ENCODE peak calls at places on chromosomes 13 and 19, in four cellular contexts. Z, T, G and Y are unnamed samples.

GRCh38 chr13:104460553-104460952 is 1394.3 kb upstream of the SLC10A2 start:
- DNase-seq in Z (no peak), T (no peak), G (no peak), Y (no peak)

GRCh38 chr19:277581-278165 is 13.5 kb downstream of the PLPP2 start:
- DNase-seq in Z (no peak), T (no peak), G (no peak), Y (peak)

GRCh38 chr19:12194827-12195500 is 32.1 kb downstream of the ZNF136 start:
- DNase-seq in Z (no peak), T (peak), G (peak), Y (peak)

GRCh38 chr13:52832268-52832667 is 16.2 kb downstream of the PCDH8 start:
- DNase-seq in Z (no peak), T (no peak), G (no peak), Y (no peak)

GRCh38 chr13:36745436-36745835 is 71.6 kb downstream of the SERTM1 start:
- DNase-seq in Z (no peak), T (no peak), G (no peak), Y (no peak)

GRCh38 chr13:102035969-102036368 is 365.9 kb downstream of the FGF14 start:
- DNase-seq in Z (no peak), T (no peak), G (no peak), Y (no peak)

GRCh38 chr19:6766357-6767080 is 716 bp downstream of the SH2D3A start:
- DNase-seq in Z (no peak), T (peak), G (no peak), Y (no peak)

GRCh38 chr13:77417897-77418296 is 91.0 kb upstream of the MYCBP2 start:
- DNase-seq in Z (no peak), T (no peak), G (no peak), Y (no peak)

GRCh38 chr19:48476176-48476575 is 7.0 kb downstream of the CYTH2 start:
- DNase-seq in Z (no peak), T (no peak), G (no peak), Y (no peak)

GRCh38 chr13:44050450-44051063 is 170.9 kb downstream of the LACC1 start:
- DNase-seq in Z (peak), T (no peak), G (peak), Y (no peak)

GRCh38 chr13:26061947-26062346 is 10.1 kb upstream of the SHISA2 start:
- DNase-seq in Z (no peak), T (no peak), G (no peak), Y (no peak)

GRCh38 chr19:8366961-8367326 is 3.0 kb downstream of the ANGPTL4 start:
- DNase-seq in Z (no peak), T (no peak), G (peak), Y (no peak)

GRCh38 chr13:100828226-100828625 is 153.6 kb upstream of the TMTC4 start:
- DNase-seq in Z (no peak), T (no peak), G (no peak), Y (no peak)
- TF ChIP-seq CTCF in Z (no peak), T (no peak), G (no peak), Y (no peak)

GRCh38 chr19:51509823-51510660 is 8.4 kb upstream of the SIGLEC12 start:
- DNase-seq in Z (no peak), T (no peak), G (no peak), Y (no peak)

GRCh38 chr19:51513968-51514367 is 12.4 kb upstream of the SIGLEC12 start:
- DNase-seq in Z (no peak), T (no peak), G (no peak), Y (no peak)

GRCh38 chr19:51508059-51508733 is 6.6 kb upstream of the SIGLEC12 start:
- DNase-seq in Z (no peak), T (no peak), G (no peak), Y (no peak)

GRCh38 chr19:51514866-51515481 is 13.4 kb upstream of the SIGLEC12 start:
- DNase-seq in Z (peak), T (no peak), G (peak), Y (no peak)

GRCh38 chr19:51511353-51511752 is 9.8 kb upstream of the SIGLEC12 start:
- DNase-seq in Z (peak), T (no peak), G (no peak), Y (no peak)
- TF ChIP-seq CTCF in Z (no peak), T (no peak), G (peak), Y (peak)

DNA sequence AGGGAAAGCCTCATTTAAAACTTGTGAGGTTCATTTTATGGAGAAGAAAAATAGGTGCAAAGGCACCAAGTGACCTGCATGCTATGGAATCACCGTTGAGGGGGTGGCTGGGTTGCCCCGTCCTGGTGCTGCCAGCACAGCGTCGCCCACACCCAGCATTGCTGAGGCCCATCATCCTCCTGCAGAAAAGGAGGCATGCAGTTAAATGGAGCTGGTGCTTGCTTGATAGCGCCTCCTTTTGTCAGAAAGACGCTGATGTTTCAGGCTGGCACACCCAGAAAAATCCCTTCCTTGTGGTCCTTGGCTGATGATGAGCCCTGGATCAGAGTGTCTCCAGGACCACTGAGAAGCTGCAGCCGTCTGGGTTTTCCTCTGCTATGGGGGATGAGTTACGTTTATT is 36.9 kb downstream of the DHRS12 start:
- DNase-seq in Z (no peak), T (no peak), G (no peak), Y (no peak)
- TF ChIP-seq CTCF in Z (no peak), T (no peak), G (peak), Y (no peak)

GRCh38 chr19:31436121-31436776 is 87.0 kb upstream of the TSHZ3 start:
- DNase-seq in Z (no peak), T (no peak), G (no peak), Y (no peak)
- TF ChIP-seq CTCF in Z (no peak), T (no peak), G (no peak), Y (no peak)

GRCh38 chr19:47432499-47432898 is 13.2 kb upstream of the MEIS3 start:
- DNase-seq in Z (no peak), T (no peak), G (no peak), Y (no peak)

GRCh38 chr19:47429140-47429793 is 9.9 kb upstream of the MEIS3 start:
- DNase-seq in Z (no peak), T (no peak), G (no peak), Y (no peak)

GRCh38 chr19:47432091-47432490 is 12.8 kb upstream of the MEIS3 start:
- DNase-seq in Z (no peak), T (no peak), G (no peak), Y (no peak)

GRCh38 chr19:47428177-47428894 is 9.0 kb upstream of the MEIS3 start:
- DNase-seq in Z (peak), T (peak), G (peak), Y (peak)

GRCh38 chr19:47430041-47430802 is 10.9 kb upstream of the MEIS3 start:
- DNase-seq in Z (no peak), T (peak), G (no peak), Y (no peak)
- TF ChIP-seq CTCF in Z (no peak), T (no peak), G (no peak), Y (no peak)

GRCh38 chr13:99173606-99174005 is 27.0 kb upstream of the UBAC2 start:
- DNase-seq in Z (no peak), T (no peak), G (no peak), Y (no peak)

GRCh38 chr13:99178636-99179035 is 22.0 kb upstream of the UBAC2 start:
- DNase-seq in Z (no peak), T (no peak), G (peak), Y (no peak)

GRCh38 chr13:99176309-99177276 is 24.1 kb upstream of the UBAC2 start:
- DNase-seq in Z (peak), T (peak), G (peak), Y (peak)

GRCh38 chr13:99172951-99173350 is 27.7 kb upstream of the UBAC2 start:
- DNase-seq in Z (no peak), T (no peak), G (no peak), Y (no peak)

DNA sequence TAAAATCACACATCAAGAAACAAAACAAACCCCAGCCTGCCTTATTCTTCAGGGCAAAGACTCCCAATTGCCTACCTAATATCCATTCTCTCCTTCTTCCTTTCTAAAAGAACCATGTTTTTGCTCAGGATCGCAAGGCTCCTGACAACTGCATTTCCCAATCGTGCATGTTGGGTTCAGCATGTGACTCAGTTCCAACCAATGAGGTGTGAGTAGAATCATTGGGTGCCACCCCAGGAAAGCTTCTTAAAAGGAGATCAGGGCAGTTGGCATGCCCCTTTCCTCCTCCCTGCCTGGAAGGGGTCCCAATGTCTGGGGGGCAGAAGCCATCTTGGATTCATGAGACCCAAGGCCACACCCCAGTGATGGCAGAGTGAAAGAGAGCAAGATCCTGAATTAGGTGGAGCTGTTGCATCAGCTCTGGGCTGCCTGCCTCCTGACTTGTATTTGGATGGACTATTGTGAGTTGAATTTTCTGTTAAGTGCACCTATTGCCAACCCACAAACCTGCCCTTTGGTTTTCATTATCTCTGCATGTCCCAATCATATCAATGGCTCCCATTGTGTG is 26.0 kb upstream of the UBAC2 start:
- DNase-seq in Z (no peak), T (no peak), G (no peak), Y (no peak)
- TF ChIP-seq CTCF in Z (no peak), T (no peak), G (no peak), Y (no peak)

DNA sequence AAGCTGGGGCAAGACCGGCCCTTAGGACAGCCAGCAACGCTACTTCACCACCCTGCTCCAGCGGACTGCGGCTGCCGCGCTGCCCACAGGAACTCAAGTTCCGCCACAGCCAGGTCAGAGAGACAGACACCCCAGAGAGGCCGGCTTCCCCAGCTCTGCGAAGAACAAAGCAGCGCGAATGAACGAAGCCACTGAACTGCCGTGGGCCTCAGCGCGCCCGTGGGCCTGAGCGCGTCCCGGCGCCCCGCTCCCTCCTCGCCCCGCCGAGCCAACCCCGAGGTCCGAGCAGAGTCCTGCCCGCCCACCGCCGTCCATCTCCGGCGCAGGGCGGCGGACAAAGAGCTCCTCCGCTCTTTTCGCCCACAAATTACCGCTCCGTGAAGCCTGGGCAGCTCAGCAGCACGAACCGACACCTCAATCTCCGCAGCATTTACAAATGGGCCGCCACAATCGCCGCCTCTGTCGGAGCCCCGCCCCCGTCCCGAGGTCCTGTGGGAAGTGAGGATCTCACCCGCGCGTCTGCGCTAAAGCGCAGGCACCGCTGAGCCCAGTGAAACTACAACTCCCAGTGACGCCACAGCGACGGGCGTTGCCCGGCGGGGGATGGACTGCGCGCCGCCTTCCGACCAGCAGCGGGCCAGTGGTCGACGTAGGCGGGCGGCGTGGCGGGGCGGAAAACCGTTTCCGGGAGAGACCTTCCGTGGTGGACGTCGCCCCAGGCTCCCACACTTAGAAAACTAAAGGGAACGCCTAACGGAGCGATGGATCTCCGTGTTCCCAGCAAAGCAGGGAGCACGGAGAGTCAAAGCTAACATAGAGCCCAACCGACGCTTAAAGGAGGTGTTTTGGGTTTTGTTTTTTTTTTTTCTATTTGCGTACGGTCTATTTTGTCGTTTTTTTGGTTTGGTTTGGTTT is 158.7 kb downstream of the RNF17 start:
- DNase-seq in Z (peak), T (peak), G (peak), Y (peak)
- TF ChIP-seq CTCF in Z (no peak), T (peak), G (peak), Y (no peak)

GRCh38 chr13:98206946-98207345 is 29.9 kb upstream of the RNF113B start:
- DNase-seq in Z (no peak), T (no peak), G (no peak), Y (no peak)
- TF ChIP-seq CTCF in Z (no peak), T (no peak), G (no peak), Y (no peak)

GRCh38 chr19:58561373-58562125 is 3.1 kb upstream of the UBE2M start:
- DNase-seq in Z (no peak), T (peak), G (no peak), Y (no peak)
- TF ChIP-seq CTCF in Z (no peak), T (no peak), G (no peak), Y (no peak)

DNA sequence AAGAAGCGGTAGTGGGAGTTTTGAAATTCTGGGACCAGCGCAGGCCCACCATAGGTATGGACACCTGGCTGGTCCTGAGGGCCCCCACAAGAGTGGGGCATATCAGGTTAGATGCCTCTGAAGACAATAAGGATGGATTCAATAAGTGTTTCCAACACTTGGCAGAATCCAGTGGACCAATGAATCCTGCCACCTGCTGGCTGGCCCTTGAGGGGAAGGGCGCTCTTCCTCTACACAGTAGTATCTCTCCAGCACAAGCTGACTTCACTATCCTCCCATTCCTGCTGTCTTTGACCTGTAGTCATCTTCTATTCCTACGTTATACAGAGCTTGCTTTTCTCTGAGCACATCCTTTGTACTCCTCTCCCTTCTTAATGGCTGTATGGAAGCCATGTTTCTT is 199.7 kb upstream of the TSHZ3 start:
- DNase-seq in Z (no peak), T (peak), G (no peak), Y (no peak)
- TF ChIP-seq CTCF in Z (no peak), T (no peak), G (no peak), Y (peak)